ENCODE peak calls at places on chromosomes 5 and 9, in nine cellular contexts. S is right atrium auricular region, W is brain microvascular endothelial cell, Z is PC-9, M is GM12878, E is heart left ventricle, B is tibial nerve, H is sigmoid colon, V is RWPE2. O is an unnamed sample. For H3K27me3, the result is how much of the 10 kb centered on the place peaks cover.

GRCh38 chr5:115758356-115758755 is 58.1 kb downstream of the CDO1 start:
- DNase-seq in S (no peak), W (no peak), Z (no peak), M (peak), E (no peak), B (no peak), H (no peak), V (no peak), O (no peak)

GRCh38 chr9:114911167-114911821 is 19.1 kb downstream of the TNFSF8 start:
- DNase-seq in S (no peak), W (no peak), Z (peak), M (no peak), E (no peak), B (no peak), H (no peak), V (no peak), O (no peak)

GRCh38 chr9:131273146-131273545 is 3.2 kb downstream of the FAM78A start:
- DNase-seq in S (no peak), W (no peak), Z (no peak), M (no peak), E (peak), B (no peak), H (no peak), V (no peak), O (peak)

GRCh38 chr5:84602371-84602771 is 217.7 kb upstream of the EDIL3 start:
- DNase-seq in S (no peak), W (no peak), Z (no peak), M (peak), E (no peak), B (no peak), H (no peak), V (no peak), O (no peak)

GRCh38 chr9:91948423-91949292 is 1.4 kb downstream of the ROR2 start:
- DNase-seq in S (peak), W (peak), Z (no peak), M (no peak), E (peak), B (no peak), H (peak), V (no peak), O (no peak)

GRCh38 chr5:116575635-116576042 is 1.0 kb upstream of the SEMA6A start:
- DNase-seq in S (no peak), W (no peak), Z (no peak), M (no peak), E (no peak), B (no peak), H (no peak), V (no peak), O (no peak)

GRCh38 chr5:167837127-167837526 is 454.3 kb upstream of the WWC1 start:
- DNase-seq in S (no peak), W (no peak), Z (no peak), M (no peak), E (no peak), B (no peak), H (no peak), V (no peak), O (no peak)

GRCh38 chr5:141657937-141658545 is 6.8 kb upstream of the FCHSD1 start:
- DNase-seq in S (no peak), W (peak), Z (peak), M (no peak), E (no peak), B (no peak), H (no peak), V (no peak), O (peak)

GRCh38 chr9:133534346-133535284 is at the start of gene ADAMTSL2:
- DNase-seq in S (peak), W (no peak), Z (no peak), M (no peak), E (peak), B (no peak), H (peak), V (no peak), O (peak)

GRCh38 chr9:17470449-17470848 is 108.4 kb upstream of the SH3GL2 start:
- DNase-seq in S (no peak), W (no peak), Z (no peak), M (no peak), E (no peak), B (no peak), H (no peak), V (no peak), O (no peak)

GRCh38 chr9:16247188-16247875 is 623.1 kb downstream of the BNC2 start:
- DNase-seq in S (no peak), W (peak), Z (peak), M (no peak), E (no peak), B (no peak), H (no peak), V (no peak), O (no peak)

GRCh38 chr9:21854594-21854993 is 52.2 kb downstream of the MTAP start:
- DNase-seq in S (no peak), W (peak), Z (peak), M (no peak), E (no peak), B (no peak), H (no peak), V (peak), O (no peak)

GRCh38 chr5:143033535-143034260 is 263.5 kb downstream of the ARHGAP26 start:
- DNase-seq in S (no peak), W (peak), Z (no peak), M (no peak), E (no peak), B (no peak), H (no peak), V (no peak), O (no peak)

GRCh38 chr9:134852906-134853654 is 27.5 kb upstream of the FCN2 start:
- DNase-seq in S (no peak), W (no peak), Z (no peak), M (no peak), E (peak), B (no peak), H (peak), V (no peak), O (no peak)

GRCh38 chr9:70517926-70518325 is 103.5 kb upstream of the KLF9 start:
- DNase-seq in S (no peak), W (no peak), Z (no peak), M (no peak), E (no peak), B (no peak), H (no peak), V (no peak), O (no peak)

GRCh38 chr9:106405871-106406435 is 457.0 kb upstream of the ZNF462 start:
- DNase-seq in S (no peak), W (no peak), Z (no peak), M (no peak), E (no peak), B (no peak), H (no peak), V (no peak), O (no peak)

GRCh38 chr9:133009906-133010582 is 20.8 kb upstream of the GTF3C5 start:
- DNase-seq in S (no peak), W (no peak), Z (no peak), M (no peak), E (no peak), B (no peak), H (no peak), V (no peak), O (no peak)

GRCh38 chr9:113653746-113654604 is 190.4 kb downstream of the RGS3 start:
- DNase-seq in S (no peak), W (no peak), Z (no peak), M (no peak), E (no peak), B (no peak), H (no peak), V (no peak), O (no peak)

GRCh38 chr5:84693256-84693655 is 308.6 kb upstream of the EDIL3 start:
- DNase-seq in S (no peak), W (no peak), Z (no peak), M (no peak), E (no peak), B (no peak), H (no peak), V (no peak), O (no peak)

GRCh38 chr9:38125889-38126288 is 56.9 kb upstream of the SHB start:
- DNase-seq in S (no peak), W (no peak), Z (no peak), M (no peak), E (no peak), B (no peak), H (no peak), V (no peak), O (no peak)

GRCh38 chr5:139147743-139148079 is 50.5 kb downstream of the SIL1 start:
- DNase-seq in S (no peak), W (no peak), Z (no peak), M (no peak), E (peak), B (no peak), H (peak), V (no peak), O (peak)

DNA sequence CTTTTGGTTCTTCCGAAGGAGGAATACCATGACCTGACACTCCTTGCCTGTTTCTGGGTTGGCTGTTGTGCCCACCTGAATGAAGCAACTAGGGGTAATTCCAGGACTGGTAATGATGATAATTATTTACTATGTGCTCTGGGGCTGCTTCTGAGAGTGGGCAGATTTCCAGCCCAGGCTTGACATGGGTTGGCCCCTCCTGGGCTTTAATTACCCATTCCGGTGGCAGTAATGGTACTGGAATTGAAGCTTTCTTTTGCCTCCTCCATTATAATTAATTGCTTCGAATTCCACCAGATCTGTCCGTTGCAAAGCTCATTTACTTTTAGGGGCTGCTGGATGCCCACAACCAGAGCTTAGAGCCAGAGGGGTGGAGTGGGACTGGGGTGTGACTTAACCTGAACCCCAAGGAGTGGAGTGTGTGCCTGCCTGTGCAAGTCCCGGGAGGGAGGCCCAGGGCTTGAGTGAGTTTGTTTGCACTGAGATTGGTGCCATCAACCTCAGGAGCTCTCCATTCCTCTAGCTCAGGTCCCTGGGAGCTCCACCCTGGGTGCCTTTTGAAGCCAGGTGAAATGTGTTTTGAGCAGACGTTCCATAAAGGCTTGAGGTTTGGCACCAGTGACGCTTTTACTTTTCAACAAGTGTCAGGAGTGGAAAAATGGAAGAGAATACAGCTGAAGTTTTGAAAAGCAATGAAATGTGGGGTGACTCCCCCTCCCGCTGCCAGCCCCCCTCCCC is 214.6 kb downstream of the PDZD2 start:
- DNase-seq in S (no peak), W (no peak), Z (no peak), M (no peak), E (no peak), B (no peak), H (no peak), V (peak), O (no peak)
- H3K4me3 ChIP-seq in S (peak), W (no peak), Z (no peak), M (no peak), E (no peak), B (no peak), H (no peak), V (no peak), O (peak)

GRCh38 chr5:133844836-133845235 is 123.6 kb downstream of the C5orf15 start:
- DNase-seq in S (no peak), W (no peak), Z (no peak), M (no peak), E (no peak), B (no peak), H (no peak), V (peak), O (no peak)
- H3K27me3 ChIP-seq in S (under half), W (under half), Z (under half), M (under half), E (under half), B (under half), H (under half), V (under half), O (under half)

DNA sequence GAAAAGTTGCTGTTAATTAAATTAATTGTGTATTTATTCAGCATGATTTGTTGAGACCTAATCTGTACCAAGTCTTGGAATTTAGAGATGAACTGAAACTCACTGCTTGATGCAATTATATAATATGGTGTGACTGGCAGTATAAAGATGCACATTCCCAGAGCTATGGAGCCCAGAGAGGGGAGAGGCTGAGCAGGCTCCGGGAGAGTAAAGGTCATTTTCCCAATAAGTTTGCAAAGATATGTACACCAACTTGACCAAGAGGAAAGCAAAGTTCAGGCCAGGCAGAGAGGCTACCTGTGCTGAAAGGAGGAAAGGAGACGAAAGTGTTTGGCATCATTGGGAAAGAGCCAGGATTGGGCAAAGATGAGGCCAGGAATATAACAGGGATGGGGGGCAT is 271.7 kb upstream of the KLF4 start:
- DNase-seq in S (peak), W (no peak), Z (no peak), M (no peak), E (no peak), B (no peak), H (no peak), V (no peak), O (no peak)
- H3K4me3 ChIP-seq in S (no peak), W (no peak), Z (no peak), M (no peak), E (no peak), B (no peak), H (no peak), V (no peak), O (no peak)

GRCh38 chr9:124501771-124502320 is 5.4 kb downstream of the NR5A1 start:
- DNase-seq in S (no peak), W (no peak), Z (no peak), M (no peak), E (no peak), B (no peak), H (no peak), V (no peak), O (no peak)
- H3K27me3 ChIP-seq in S (under half), W (half or more), Z (under half), M (under half), E (half or more), B (half or more), H (half or more), V (under half), O (under half)

O was measured in psoas muscle.